ENCODE peak calls at places on chromosome 16, in four cellular contexts. Q is tibial artery, W is uterus, K is neural progenitor cell. P is an unnamed sample.

GRCh38 chr16:6095414-6095813 is 997.8 kb upstream of the EEF2KMT start:
- DNase-seq in Q (no peak), W (no peak), K (no peak), P (no peak)

GRCh38 chr16:27401768-27402568 is at the start of gene IL21R:
- DNase-seq in Q (peak), W (peak), K (peak), P (peak)

GRCh38 chr16:23185661-23186060 is 3.1 kb downstream of the SCNN1G start:
- DNase-seq in Q (no peak), W (no peak), K (no peak), P (no peak)

GRCh38 chr16:17606460-17606859 is 135.7 kb upstream of the XYLT1 start:
- DNase-seq in Q (no peak), W (no peak), K (no peak), P (no peak)

GRCh38 chr16:51816929-51817328 is 665.9 kb upstream of the SALL1 start:
- DNase-seq in Q (no peak), W (no peak), K (no peak), P (no peak)

GRCh38 chr16:80198995-80199299 is 341.8 kb upstream of the DYNLRB2 start:
- DNase-seq in Q (no peak), W (no peak), K (no peak), P (no peak)

GRCh38 chr16:87074635-87075318 is 242.4 kb downstream of the C16orf95 start:
- DNase-seq in Q (no peak), W (no peak), K (peak), P (peak)

GRCh38 chr16:54504372-54504771 is 217.8 kb upstream of the IRX3 start:
- DNase-seq in Q (peak), W (peak), K (no peak), P (no peak)

GRCh38 chr16:50861451-50861850 is 119.6 kb downstream of the CYLD start:
- DNase-seq in Q (no peak), W (no peak), K (no peak), P (peak)

GRCh38 chr16:85401370-85401916 is 211.7 kb upstream of the GSE1 start:
- DNase-seq in Q (no peak), W (no peak), K (no peak), P (no peak)

GRCh38 chr16:1194665-1195392 is 30.2 kb downstream of the TPSG1 start:
- DNase-seq in Q (no peak), W (no peak), K (peak), P (peak)

GRCh38 chr16:85686912-85687591 is 1.7 kb downstream of the GINS2 start:
- DNase-seq in Q (no peak), W (no peak), K (no peak), P (no peak)

GRCh38 chr16:22282254-22282892 is 14.8 kb upstream of the POLR3E start:
- DNase-seq in Q (no peak), W (no peak), K (no peak), P (no peak)

GRCh38 chr16:57045694-57046381 is 46.5 kb upstream of the CPNE2 start:
- DNase-seq in Q (peak), W (peak), K (peak), P (peak)

GRCh38 chr16:8310816-8311215 is 279.5 kb downstream of the TMEM114 start:
- DNase-seq in Q (no peak), W (no peak), K (no peak), P (no peak)

GRCh38 chr16:1469693-1470201 is 5.1 kb downstream of the CLCN7 start:
- DNase-seq in Q (no peak), W (no peak), K (no peak), P (no peak)

GRCh38 chr16:85123891-85124635 is 11.8 kb upstream of the CIBAR2 start:
- DNase-seq in Q (peak), W (peak), K (peak), P (no peak)

GRCh38 chr16:1831537-1832075 is 4.6 kb downstream of the FAHD1 start:
- DNase-seq in Q (no peak), W (no peak), K (no peak), P (no peak)

GRCh38 chr16:7437135-7437534 is 104.5 kb downstream of the RBFOX1 start:
- DNase-seq in Q (no peak), W (no peak), K (no peak), P (no peak)

GRCh38 chr16:6016530-6017184 is 919.1 kb upstream of the EEF2KMT start:
- DNase-seq in Q (no peak), W (no peak), K (peak), P (no peak)

GRCh38 chr16:81280393-81280792 is 34.4 kb upstream of the GAN start:
- DNase-seq in Q (no peak), W (no peak), K (no peak), P (no peak)

GRCh38 chr16:70391881-70392481 is 45.3 kb downstream of the DDX19A start:
- DNase-seq in Q (peak), W (peak), K (no peak), P (no peak)

GRCh38 chr16:4800290-4801041 is 2.0 kb downstream of the ROGDI start:
- DNase-seq in Q (no peak), W (no peak), K (no peak), P (peak)

GRCh38 chr16:85612801-85613608 is at the start of gene GSE1:
- DNase-seq in Q (peak), W (peak), K (peak), P (peak)

GRCh38 chr16:14041164-14041563 is 30.0 kb upstream of the MRTFB start:
- DNase-seq in Q (no peak), W (no peak), K (no peak), P (no peak)

GRCh38 chr16:21277045-21277926 is 804 bp downstream of the CRYM start:
- DNase-seq in Q (no peak), W (no peak), K (no peak), P (no peak)

GRCh38 chr16:56675685-56676210 is 6.1 kb downstream of the MT1H start:
- DNase-seq in Q (no peak), W (no peak), K (no peak), P (no peak)

GRCh38 chr16:85306071-85306792 is 194.0 kb upstream of the CIBAR2 start:
- DNase-seq in Q (peak), W (peak), K (peak), P (peak)

GRCh38 chr16:87469186-87469585 is 23.6 kb downstream of the ZCCHC14 start:
- DNase-seq in Q (no peak), W (no peak), K (no peak), P (no peak)

GRCh38 chr16:85137323-85138072 is 25.2 kb upstream of the CIBAR2 start:
- DNase-seq in Q (peak), W (peak), K (peak), P (no peak)

GRCh38 chr16:78200623-78201096 is 101.2 kb downstream of the WWOX start:
- DNase-seq in Q (no peak), W (no peak), K (no peak), P (no peak)

GRCh38 chr16:81821422-81822128 is 42.5 kb downstream of the PLCG2 start:
- DNase-seq in Q (no peak), W (no peak), K (peak), P (peak)

GRCh38 chr16:57781741-57782606 is 20.3 kb downstream of the KIFC3 start:
- DNase-seq in Q (no peak), W (no peak), K (no peak), P (no peak)

GRCh38 chr16:68290455-68290854 is 20.3 kb downstream of the SLC7A6OS start:
- DNase-seq in Q (no peak), W (no peak), K (no peak), P (no peak)

DNA sequence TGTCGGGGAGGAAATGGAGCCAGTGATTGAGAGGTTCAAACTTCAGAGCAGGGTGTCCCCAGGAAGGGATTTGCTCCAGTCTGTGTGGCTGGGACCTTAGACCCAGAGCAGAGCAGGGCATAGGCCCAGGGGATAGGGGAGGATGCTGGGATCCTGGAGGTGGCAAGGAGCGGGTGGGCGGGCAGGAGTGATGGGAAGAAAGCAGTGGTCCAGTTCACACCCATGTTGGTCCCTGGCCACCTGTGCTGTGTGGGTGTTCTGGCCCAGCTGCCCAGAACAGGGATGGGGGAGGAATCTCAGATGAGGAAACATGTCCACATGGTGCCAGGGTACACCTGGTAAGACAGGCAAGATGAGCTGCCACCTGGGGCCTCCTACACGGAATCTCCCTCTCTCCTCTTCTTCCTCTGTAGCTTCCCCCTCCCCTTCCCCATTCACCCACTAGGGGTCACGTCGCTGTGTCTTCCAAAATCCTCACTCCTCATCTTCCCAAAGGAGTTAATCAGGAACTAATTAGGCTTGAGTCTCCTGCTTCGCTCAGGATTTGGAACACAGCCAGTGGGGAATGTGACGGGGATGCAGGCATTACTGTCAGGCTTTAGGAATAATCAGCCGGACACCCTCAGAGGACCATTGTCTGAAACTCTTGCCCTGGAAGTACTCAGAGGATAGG is 2.3 kb downstream of the BEAN1 start:
- DNase-seq in Q (no peak), W (no peak), K (peak), P (no peak)
- TF ChIP-seq CTCF in Q (no peak), W (no peak), K (peak), P (no peak)

DNA sequence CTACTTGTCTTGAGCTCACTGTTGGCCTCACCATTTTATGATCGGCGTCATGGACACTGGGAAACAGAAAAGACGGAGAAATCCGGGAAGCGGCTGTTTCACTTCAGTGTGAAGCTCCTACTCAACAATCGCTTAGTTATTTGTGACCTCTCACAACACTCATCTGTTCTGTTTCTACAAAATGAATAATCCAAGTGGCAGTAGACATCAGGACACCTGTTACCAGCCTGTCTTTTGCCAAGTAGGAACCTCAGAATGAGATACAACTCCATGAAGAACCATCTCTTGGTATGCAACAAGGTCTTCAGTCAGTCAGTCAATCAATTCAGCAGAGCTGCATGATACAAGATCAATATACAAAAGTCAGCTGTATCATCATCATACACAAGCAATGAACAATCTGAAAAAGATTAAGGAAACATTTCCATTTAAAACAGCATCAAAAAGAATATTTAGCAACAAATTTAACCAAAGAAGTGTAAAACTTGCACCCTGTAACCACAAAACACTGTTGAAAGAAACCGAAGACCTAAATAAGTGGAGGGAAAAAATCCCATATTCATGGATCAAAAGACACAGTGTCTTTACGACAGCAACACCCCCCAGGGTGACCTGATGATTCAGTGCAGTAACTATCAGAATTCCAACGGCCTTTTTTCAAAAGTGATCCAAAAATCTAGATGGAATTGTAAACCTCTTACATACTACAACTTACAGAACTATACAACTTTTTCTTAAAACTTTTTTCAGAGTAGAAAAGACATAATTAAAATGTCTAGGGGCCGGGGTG is 63.4 kb downstream of the ANKRD11 start:
- DNase-seq in Q (no peak), W (no peak), K (no peak), P (no peak)
- TF ChIP-seq CTCF in Q (no peak), W (no peak), K (no peak), P (no peak)

DNA sequence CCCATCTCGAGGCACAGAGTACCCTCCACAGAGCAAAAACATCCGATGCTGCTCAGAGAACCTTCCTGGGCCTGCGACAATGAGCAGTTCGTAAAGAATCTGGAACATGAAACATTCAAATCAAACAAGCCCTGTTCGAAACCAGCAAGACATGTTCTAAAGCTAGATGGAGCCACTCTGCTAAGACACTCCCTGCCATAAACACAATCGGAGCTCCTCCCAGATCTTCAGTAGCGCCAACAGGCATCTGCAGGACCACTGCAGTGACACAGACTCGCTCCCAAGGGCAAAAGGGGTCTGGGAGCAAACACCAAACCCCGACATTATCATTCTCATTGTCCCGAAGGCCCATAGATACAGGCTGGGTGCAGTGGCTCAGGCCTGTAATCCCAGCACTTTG is 108.7 kb downstream of the ZFHX3 start:
- DNase-seq in Q (peak), W (peak), K (no peak), P (no peak)
- TF ChIP-seq CTCF in Q (peak), W (peak), K (no peak), P (no peak)

DNA sequence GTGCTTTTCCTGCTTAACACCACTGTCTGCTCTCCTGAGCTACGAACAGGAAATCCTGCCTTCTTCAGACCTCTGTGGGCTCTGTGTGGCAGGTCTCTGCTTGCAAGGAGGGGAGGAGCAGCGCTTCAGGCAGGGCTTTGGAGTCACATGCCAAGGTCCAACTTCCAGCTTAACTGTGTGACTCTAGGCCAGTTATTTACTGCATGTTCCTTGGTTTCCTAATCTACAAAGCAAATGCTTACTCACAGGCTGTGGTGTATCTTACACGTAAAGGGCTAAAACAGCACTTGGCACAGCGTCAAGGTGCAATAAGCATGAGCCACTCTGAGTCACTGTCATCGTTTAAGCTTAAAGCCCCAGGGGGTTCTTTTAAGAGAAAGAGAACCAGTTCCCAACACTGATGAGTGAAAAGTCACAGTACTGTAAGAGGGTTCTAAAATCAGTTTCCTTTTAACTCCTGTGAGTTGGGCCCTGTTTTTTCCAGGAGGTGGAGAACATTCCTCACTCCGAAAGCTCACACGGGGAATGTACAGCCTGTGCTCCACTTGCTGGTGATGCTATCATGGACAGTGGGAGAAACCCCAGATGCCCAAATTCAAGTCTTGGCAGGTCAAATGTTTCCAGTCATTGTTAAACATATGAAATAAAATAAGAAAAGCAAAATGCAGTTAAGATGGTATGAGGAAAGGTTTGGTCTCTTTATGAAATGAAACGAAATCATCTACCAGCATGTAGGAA is 54.1 kb upstream of the BCAR1 start:
- DNase-seq in Q (peak), W (peak), K (no peak), P (peak)
- TF ChIP-seq CTCF in Q (no peak), W (no peak), K (no peak), P (no peak)

GRCh38 chr16:25135239-25135878 is 23.8 kb downstream of the LCMT1 start:
- DNase-seq in Q (no peak), W (no peak), K (no peak), P (no peak)
- TF ChIP-seq CTCF in Q (no peak), W (no peak), K (no peak), P (no peak)

GRCh38 chr16:74111583-74111982 is 185.0 kb upstream of the PSMD7 start:
- DNase-seq in Q (no peak), W (no peak), K (no peak), P (no peak)

GRCh38 chr16:74107795-74108610 is 188.6 kb upstream of the PSMD7 start:
- DNase-seq in Q (no peak), W (no peak), K (peak), P (peak)
- TF ChIP-seq CTCF in Q (peak), W (no peak), K (peak), P (peak)

GRCh38 chr16:12228607-12229499 is 252.3 kb downstream of the SNX29 start:
- DNase-seq in Q (no peak), W (peak), K (peak), P (peak)
- TF ChIP-seq CTCF in Q (peak), W (peak), K (peak), P (peak)

P was measured in GM10248.